ENCODE peak calls at places on chromosomes 2 and 18, in four cellular contexts. One of them, this sample, is unnamed.

GRCh38 chr2:275457-275856 is 10.7 kb downstream of the ACP1 start:
- DNase-seq in Caco-2: no peak
- DNase-seq in left lung: no peak
- DNase-seq in pancreas: no peak
- DNase-seq in this sample: no peak

GRCh38 chr2:238286551-238286950 is 1.9 kb downstream of the PER2 start:
- DNase-seq in pancreas: no peak
- DNase-seq in Caco-2: no peak
- DNase-seq in left lung: no peak
- DNase-seq in this sample: peak; percentile 62

GRCh38 chr2:128607981-128608506 is 289.4 kb upstream of the HS6ST1 start:
- DNase-seq in left lung: peak; percentile 71
- DNase-seq in pancreas: peak; percentile 50
- DNase-seq in Caco-2: no peak
- DNase-seq in this sample: no peak

GRCh38 chr2:11576398-11576797 is 42.6 kb downstream of the GREB1 start:
- DNase-seq in Caco-2: no peak
- DNase-seq in pancreas: no peak
- DNase-seq in left lung: no peak
- DNase-seq in this sample: no peak

GRCh38 chr2:118300807-118301206 is 212.5 kb downstream of the INSIG2 start:
- DNase-seq in left lung: no peak
- DNase-seq in pancreas: no peak
- DNase-seq in Caco-2: no peak
- DNase-seq in this sample: no peak

GRCh38 chr18:10661333-10661732 is 135.5 kb downstream of the NAPG start:
- DNase-seq in pancreas: no peak
- DNase-seq in left lung: no peak
- DNase-seq in Caco-2: no peak
- DNase-seq in this sample: no peak

GRCh38 chr2:74849228-74849892 is 15.4 kb downstream of the HK2 start:
- DNase-seq in left lung: peak; percentile 84
- DNase-seq in pancreas: no peak
- DNase-seq in Caco-2: no peak
- DNase-seq in this sample: no peak

GRCh38 chr2:134333646-134334189 is 79.8 kb downstream of the MGAT5 start:
- DNase-seq in left lung: no peak
- DNase-seq in pancreas: no peak
- DNase-seq in Caco-2: no peak
- DNase-seq in this sample: no peak

GRCh38 chr2:206477296-206477695 is 34.0 kb downstream of the ADAM23 start:
- DNase-seq in Caco-2: no peak
- DNase-seq in pancreas: no peak
- DNase-seq in left lung: no peak
- DNase-seq in this sample: no peak

GRCh38 chr18:13530879-13531387 is 195.4 kb downstream of the FAM210A start:
- DNase-seq in pancreas: no peak
- DNase-seq in Caco-2: peak; percentile 31
- DNase-seq in left lung: no peak
- DNase-seq in this sample: no peak

GRCh38 chr2:136818839-136819238 is 53.5 kb downstream of the THSD7B start:
- DNase-seq in Caco-2: no peak
- DNase-seq in pancreas: no peak
- DNase-seq in left lung: no peak
- DNase-seq in this sample: no peak

GRCh38 chr2:74474481-74474880 is 2.0 kb upstream of the MRPL53 start:
- DNase-seq in pancreas: no peak
- DNase-seq in Caco-2: no peak
- DNase-seq in left lung: peak; percentile 39
- DNase-seq in this sample: no peak

GRCh38 chr2:190786404-190787166 is 94.0 kb upstream of the GLS start:
- DNase-seq in pancreas: no peak
- DNase-seq in Caco-2: peak; percentile 52
- DNase-seq in left lung: no peak
- DNase-seq in this sample: no peak

GRCh38 chr18:23107718-23108117 is 27.6 kb upstream of the CABLES1 start:
- DNase-seq in pancreas: no peak
- DNase-seq in left lung: no peak
- DNase-seq in Caco-2: no peak
- DNase-seq in this sample: no peak

GRCh38 chr2:191217580-191217979 is 27.6 kb upstream of the MYO1B start:
- DNase-seq in Caco-2: peak; percentile 22
- DNase-seq in left lung: no peak
- DNase-seq in pancreas: no peak
- DNase-seq in this sample: no peak

GRCh38 chr2:170679607-170680079 is 35.5 kb upstream of the SP5 start:
- DNase-seq in pancreas: no peak
- DNase-seq in Caco-2: peak; percentile 16
- DNase-seq in left lung: no peak
- DNase-seq in this sample: no peak

GRCh38 chr18:52903858-52904257 is 563.9 kb downstream of the DCC start:
- DNase-seq in pancreas: peak; percentile 74
- DNase-seq in left lung: no peak
- DNase-seq in Caco-2: peak; percentile 15
- DNase-seq in this sample: no peak

GRCh38 chr18:31302991-31303390 is 15.0 kb upstream of the DSG1 start:
- DNase-seq in left lung: no peak
- DNase-seq in Caco-2: peak; percentile 3
- DNase-seq in pancreas: no peak
- DNase-seq in this sample: no peak

GRCh38 chr2:54106631-54107454 is 8.6 kb upstream of the ACYP2 start:
- DNase-seq in Caco-2: peak; percentile 63
- DNase-seq in left lung: no peak
- DNase-seq in pancreas: no peak
- DNase-seq in this sample: no peak

GRCh38 chr2:203705184-203705583 is 1.3 kb upstream of the CD28 start:
- DNase-seq in left lung: no peak
- DNase-seq in pancreas: no peak
- DNase-seq in Caco-2: no peak
- DNase-seq in this sample: no peak

GRCh38 chr2:239355724-239356123 is 45.1 kb downstream of the HDAC4 start:
- DNase-seq in left lung: no peak
- DNase-seq in Caco-2: no peak
- DNase-seq in pancreas: no peak
- DNase-seq in this sample: no peak

GRCh38 chr2:15674637-15675455 is 83.2 kb downstream of the DDX1 start:
- DNase-seq in left lung: no peak
- DNase-seq in pancreas: no peak
- DNase-seq in Caco-2: no peak
- DNase-seq in this sample: no peak

GRCh38 chr2:3486047-3487027 is 33.0 kb downstream of the ADI1 start:
- DNase-seq in Caco-2: no peak
- DNase-seq in left lung: no peak
- DNase-seq in pancreas: no peak
- DNase-seq in this sample: no peak

GRCh38 chr2:42974697-42975357 is 182.4 kb upstream of the HAAO start:
- DNase-seq in pancreas: peak; percentile 90
- DNase-seq in left lung: peak; percentile 93
- DNase-seq in Caco-2: peak; percentile 95
- DNase-seq in this sample: no peak

GRCh38 chr2:38446972-38447561 is 70.0 kb upstream of the ATL2 start:
- DNase-seq in left lung: no peak
- DNase-seq in pancreas: no peak
- DNase-seq in Caco-2: no peak
- DNase-seq in this sample: no peak

GRCh38 chr2:1625281-1626001 is 118.9 kb downstream of the PXDN start:
- DNase-seq in left lung: peak; percentile 87
- DNase-seq in pancreas: no peak
- DNase-seq in Caco-2: peak; percentile 64
- DNase-seq in this sample: peak; percentile 37

GRCh38 chr2:113253453-113253852 is 25.3 kb downstream of the PAX8 start:
- DNase-seq in left lung: no peak
- DNase-seq in Caco-2: no peak
- DNase-seq in pancreas: no peak
- DNase-seq in this sample: no peak
- H3K9me3 ChIP-seq in left lung: no peaks in the 10 kb centered on the region
- H3K9me3 ChIP-seq in Caco-2: no peaks in the 10 kb centered on the region
- H3K9me3 ChIP-seq in pancreas: no peaks in the 10 kb centered on the region
- H3K9me3 ChIP-seq in this sample: no peaks in the 10 kb centered on the region

GRCh38 chr2:219510512-219511135 is 3.7 kb upstream of the ASIC4 start:
- DNase-seq in Caco-2: no peak
- DNase-seq in left lung: peak; percentile 54
- DNase-seq in pancreas: no peak
- DNase-seq in this sample: no peak

GRCh38 chr2:219509780-219510511 is 4.3 kb upstream of the ASIC4 start:
- DNase-seq in Caco-2: peak; percentile 81
- DNase-seq in left lung: peak; percentile 78
- DNase-seq in pancreas: peak; percentile 80
- DNase-seq in this sample: no peak

GRCh38 chr2:219512524-219513216 is 1.6 kb upstream of the ASIC4 start:
- DNase-seq in Caco-2: no peak
- DNase-seq in left lung: peak; percentile 62
- DNase-seq in pancreas: no peak
- DNase-seq in this sample: no peak

GRCh38 chr2:219513787-219514186 is 495 bp upstream of the ASIC4 start:
- DNase-seq in Caco-2: no peak
- DNase-seq in left lung: no peak
- DNase-seq in pancreas: no peak
- DNase-seq in this sample: no peak

GRCh38 chr2:219511547-219512325 is 2.5 kb upstream of the ASIC4 start:
- DNase-seq in Caco-2: no peak
- DNase-seq in left lung: peak; percentile 45
- DNase-seq in pancreas: no peak
- DNase-seq in this sample: no peak
- H3K27me3 ChIP-seq in Caco-2: peaks cover 5% of the 10 kb centered on the region
- H3K27me3 ChIP-seq in left lung: peaks cover 90% of the 10 kb centered on the region
- H3K27me3 ChIP-seq in pancreas: no peaks in the 10 kb centered on the region
- H3K27me3 ChIP-seq in this sample: peaks cover 63% of the 10 kb centered on the region

GRCh38 chr18:55713707-55714106 is 125.7 kb upstream of the TCF4 start:
- DNase-seq in pancreas: no peak
- DNase-seq in Caco-2: no peak
- DNase-seq in left lung: no peak
- DNase-seq in this sample: no peak
- H3K9me3 ChIP-seq in pancreas: no peaks in the 10 kb centered on the region
- H3K9me3 ChIP-seq in Caco-2: no peaks in the 10 kb centered on the region
- H3K9me3 ChIP-seq in left lung: peaks cover 4% of the 10 kb centered on the region
- H3K9me3 ChIP-seq in this sample: peaks cover 3% of the 10 kb centered on the region

GRCh38 chr2:102661846-102662245 is 42.5 kb downstream of the SLC9A2 start:
- DNase-seq in Caco-2: peak; percentile 20
- DNase-seq in left lung: no peak
- DNase-seq in pancreas: no peak
- DNase-seq in this sample: no peak
- H3K27me3 ChIP-seq in Caco-2: no peaks in the 10 kb centered on the region
- H3K27me3 ChIP-seq in left lung: no peaks in the 10 kb centered on the region
- H3K27me3 ChIP-seq in pancreas: no peaks in the 10 kb centered on the region
- H3K27me3 ChIP-seq in this sample: no peaks in the 10 kb centered on the region

GRCh38 chr2:9852881-9853280 is 9.6 kb downstream of the TAF1B start:
- DNase-seq in left lung: no peak
- DNase-seq in Caco-2: no peak
- DNase-seq in pancreas: no peak
- DNase-seq in this sample: no peak

GRCh38 chr2:9858730-9859068 is 15.4 kb downstream of the TAF1B start:
- DNase-seq in left lung: no peak
- DNase-seq in Caco-2: no peak
- DNase-seq in pancreas: no peak
- DNase-seq in this sample: no peak

DNA sequence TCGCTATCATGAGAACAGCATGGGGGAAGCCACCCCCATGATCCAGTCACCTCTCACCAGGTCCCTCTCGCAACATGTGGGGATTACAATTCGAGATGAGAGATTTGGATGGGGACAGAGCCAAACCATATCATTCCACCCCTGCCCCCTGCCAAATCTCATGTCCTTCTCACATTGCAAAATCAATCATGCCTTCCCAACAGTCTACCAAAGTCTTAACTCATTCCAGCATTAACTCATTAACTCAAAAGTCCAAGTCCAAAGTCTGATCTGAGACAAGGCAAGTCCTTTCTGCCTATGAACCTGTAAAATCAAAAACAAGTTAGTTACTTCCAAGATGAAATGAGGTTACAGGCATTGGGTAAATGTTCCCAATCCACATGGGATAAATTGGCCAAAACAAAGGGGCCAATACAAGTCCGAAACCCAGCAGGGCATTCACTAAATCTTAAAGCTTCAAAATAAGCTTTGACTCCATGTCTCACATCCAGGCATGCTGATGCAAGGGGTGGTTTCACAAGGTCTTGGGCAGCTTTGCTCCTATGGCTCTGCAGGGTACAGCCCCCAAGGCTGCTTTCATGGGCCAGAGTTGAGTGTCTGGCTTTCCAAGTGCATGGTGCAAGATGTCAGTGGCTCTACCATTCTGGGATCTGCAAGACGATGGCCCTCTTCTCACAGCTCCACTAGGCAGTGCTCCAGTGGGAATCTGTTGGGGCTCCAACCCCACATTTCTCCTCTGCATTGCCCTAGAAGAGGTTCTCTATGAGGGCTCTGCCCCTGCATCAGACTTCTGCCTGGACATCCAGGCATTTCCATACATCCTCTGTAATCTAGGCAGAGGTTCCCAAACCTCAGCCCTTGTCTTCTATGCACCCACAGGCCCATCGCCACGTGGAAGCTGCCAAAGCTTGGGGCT is 14.8 kb downstream of the TAF1B start:
- DNase-seq in Caco-2: no peak
- DNase-seq in left lung: no peak
- DNase-seq in pancreas: no peak
- DNase-seq in this sample: no peak
- H3K9me3 ChIP-seq in Caco-2: peaks cover 20% of the 10 kb centered on the region
- H3K9me3 ChIP-seq in left lung: no peaks in the 10 kb centered on the region
- H3K9me3 ChIP-seq in pancreas: no peaks in the 10 kb centered on the region
- H3K9me3 ChIP-seq in this sample: peaks cover 28% of the 10 kb centered on the region

DNA sequence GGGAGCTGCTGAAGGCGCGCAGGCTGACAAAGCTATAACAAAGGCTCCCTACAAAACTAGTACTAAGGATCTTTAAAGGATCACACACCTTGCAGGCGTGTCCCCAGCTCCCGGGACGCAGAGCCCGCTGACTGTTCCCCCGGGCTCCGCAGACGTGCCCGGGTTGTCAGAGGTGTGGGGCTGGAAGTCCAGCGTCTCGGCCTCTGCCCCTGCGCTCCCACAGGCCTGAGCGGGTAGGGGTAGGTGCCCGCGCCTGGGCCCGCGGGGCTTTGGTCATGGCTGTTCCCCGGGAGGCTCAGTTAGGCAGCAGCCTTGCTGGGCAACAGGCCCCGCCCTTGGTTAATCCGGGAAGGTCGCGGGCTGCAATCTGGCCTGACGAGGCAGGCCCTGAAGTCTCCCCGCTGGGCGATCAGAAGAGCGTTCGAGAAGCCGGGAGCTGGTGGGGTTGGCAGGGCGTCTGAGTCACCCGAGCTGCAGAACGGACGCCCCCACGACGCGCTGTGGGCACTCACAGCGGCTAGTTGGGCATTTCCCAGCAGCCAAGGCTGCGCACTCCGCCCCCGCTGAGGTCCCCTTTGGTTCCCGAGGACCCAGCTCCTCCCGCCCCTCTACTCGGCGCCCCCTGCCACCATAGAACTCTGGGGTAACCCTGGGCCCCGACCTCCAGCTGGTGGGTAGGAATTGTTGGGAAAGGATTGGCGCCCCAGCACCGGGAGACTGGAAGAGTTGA is 13.6 kb downstream of the POU3F3 start:
- DNase-seq in Caco-2: no peak
- DNase-seq in left lung: peak; percentile 74
- DNase-seq in pancreas: no peak
- DNase-seq in this sample: no peak
- H3K27me3 ChIP-seq in Caco-2: peaks cover 3% of the 10 kb centered on the region
- H3K27me3 ChIP-seq in left lung: peaks cover 100% of the 10 kb centered on the region
- H3K27me3 ChIP-seq in pancreas: peaks cover 74% of the 10 kb centered on the region
- H3K27me3 ChIP-seq in this sample: peaks cover 73% of the 10 kb centered on the region

GRCh38 chr2:105879106-105879797 is 134.5 kb downstream of the NCK2 start:
- DNase-seq in Caco-2: no peak
- DNase-seq in pancreas: no peak
- DNase-seq in left lung: no peak
- DNase-seq in this sample: no peak
- H3K9me3 ChIP-seq in Caco-2: no peaks in the 10 kb centered on the region
- H3K9me3 ChIP-seq in pancreas: no peaks in the 10 kb centered on the region
- H3K9me3 ChIP-seq in left lung: no peaks in the 10 kb centered on the region
- H3K9me3 ChIP-seq in this sample: peaks cover 20% of the 10 kb centered on the region